ENCODE peak calls at places on chromosomes 4 and X, in ten cellular contexts. K is transverse colon, Z is HCT116, E is ovary, J is right lobe of liver, X is uterus, G is breast epithelium, R is HepG2, B is Peyer's patch, F is tibial nerve. P is an unnamed sample.
A peak's percentile ranks its signal among the peaks of the same experiment; 100 is the strongest.

GRCh38 chrX:42385730-42386129 is 392.2 kb downstream of the PPP1R2C start:
- DNase-seq in K (no peak), Z (no peak), E (no peak), J (no peak), X (no peak), G (no peak), R (no peak), B (no peak), F (no peak), P (no peak)

GRCh38 chr4:7191546-7192251 is 639 bp upstream of the SORCS2 start:
- DNase-seq in K (no peak), Z (no peak), E (peak; percentile 37), J (no peak), X (no peak), G (no peak), R (no peak), B (no peak), F (peak; percentile 12), P (no peak)

GRCh38 chr4:74308215-74308614 is at the start of gene EPGN:
- DNase-seq in K (no peak), Z (no peak), E (no peak), J (no peak), X (no peak), G (no peak), R (no peak), B (no peak), F (no peak), P (no peak)

GRCh38 chr4:10079951-10080873 is 36.4 kb downstream of the WDR1 start:
- DNase-seq in K (no peak), Z (no peak), E (peak; percentile 16), J (no peak), X (peak; percentile 15), G (no peak), R (no peak), B (no peak), F (no peak), P (no peak)

GRCh38 chrX:30275498-30275897 is 28.6 kb downstream of the MAGEB1 start:
- DNase-seq in K (no peak), Z (peak; percentile 15), E (no peak), J (no peak), X (no peak), G (no peak), R (no peak), B (no peak), F (no peak), P (no peak)

GRCh38 chr4:3041192-3042142 is 32.9 kb downstream of the HTT-AS start:
- DNase-seq in K (peak; percentile 58), Z (no peak), E (peak; percentile 50), J (peak; percentile 77), X (peak; percentile 28), G (no peak), R (peak; percentile 55), B (peak; percentile 83), F (peak; percentile 42), P (peak; percentile 48)

GRCh38 chr4:67770422-67770821 is 16.2 kb upstream of the GNRHR start:
- DNase-seq in K (no peak), Z (no peak), E (no peak), J (no peak), X (no peak), G (no peak), R (no peak), B (no peak), F (no peak), P (no peak)

GRCh38 chr4:8439914-8440490 is 521 bp downstream of the ACOX3 start:
- DNase-seq in K (peak; percentile 26), Z (no peak), E (no peak), J (no peak), X (peak; percentile 24), G (peak; percentile 30), R (peak; percentile 41), B (no peak), F (no peak), P (no peak)

GRCh38 chr4:147831452-147832192 is 99.7 kb downstream of the ARHGAP10 start:
- DNase-seq in K (peak; percentile 11), Z (peak; percentile 87), E (no peak), J (no peak), X (peak; percentile 56), G (peak; percentile 43), R (no peak), B (no peak), F (no peak), P (peak; percentile 54)

GRCh38 chr4:108560624-108561023 is 59.8 kb upstream of the RPL34 start:
- DNase-seq in K (no peak), Z (no peak), E (no peak), J (no peak), X (peak; percentile 47), G (no peak), R (no peak), B (no peak), F (no peak), P (no peak)

GRCh38 chr4:38075370-38076152 is 115.4 kb downstream of the PTTG2 start:
- DNase-seq in K (peak; percentile 42), Z (no peak), E (no peak), J (no peak), X (no peak), G (no peak), R (peak; percentile 89), B (no peak), F (no peak), P (no peak)

GRCh38 chr4:123449780-123450179 is 53.2 kb downstream of the SPRY1 start:
- DNase-seq in K (no peak), Z (no peak), E (no peak), J (no peak), X (no peak), G (no peak), R (peak; percentile 46), B (no peak), F (no peak), P (no peak)
- H3K36me3 ChIP-seq in K (no peaks in the 10 kb centered on the region), Z (no peaks in the 10 kb centered on the region), E (no peaks in the 10 kb centered on the region), J (no peaks in the 10 kb centered on the region), X (no peaks in the 10 kb centered on the region), G (no peaks in the 10 kb centered on the region), R (no peaks in the 10 kb centered on the region), B (no peaks in the 10 kb centered on the region), F (no peaks in the 10 kb centered on the region), P (no peaks in the 10 kb centered on the region)

GRCh38 chr4:158169931-158170690 is 2.7 kb downstream of the GASK1B start:
- DNase-seq in K (no peak), Z (no peak), E (no peak), J (no peak), X (no peak), G (no peak), R (peak; percentile 4), B (no peak), F (no peak), P (no peak)
- H3K4me3 ChIP-seq in K (peak overlapping the region; percentile 37), Z (no peak overlapping the region), E (peak overlapping the region; percentile 61), J (peak overlapping the region; percentile 26), X (peak overlapping the region; percentile 47), G (peak overlapping the region; percentile 81), R (peak overlapping the region; percentile 73), B (peak overlapping the region; percentile 31), F (peak overlapping the region; percentile 52), P (peak overlapping the region; percentile 66)

DNA sequence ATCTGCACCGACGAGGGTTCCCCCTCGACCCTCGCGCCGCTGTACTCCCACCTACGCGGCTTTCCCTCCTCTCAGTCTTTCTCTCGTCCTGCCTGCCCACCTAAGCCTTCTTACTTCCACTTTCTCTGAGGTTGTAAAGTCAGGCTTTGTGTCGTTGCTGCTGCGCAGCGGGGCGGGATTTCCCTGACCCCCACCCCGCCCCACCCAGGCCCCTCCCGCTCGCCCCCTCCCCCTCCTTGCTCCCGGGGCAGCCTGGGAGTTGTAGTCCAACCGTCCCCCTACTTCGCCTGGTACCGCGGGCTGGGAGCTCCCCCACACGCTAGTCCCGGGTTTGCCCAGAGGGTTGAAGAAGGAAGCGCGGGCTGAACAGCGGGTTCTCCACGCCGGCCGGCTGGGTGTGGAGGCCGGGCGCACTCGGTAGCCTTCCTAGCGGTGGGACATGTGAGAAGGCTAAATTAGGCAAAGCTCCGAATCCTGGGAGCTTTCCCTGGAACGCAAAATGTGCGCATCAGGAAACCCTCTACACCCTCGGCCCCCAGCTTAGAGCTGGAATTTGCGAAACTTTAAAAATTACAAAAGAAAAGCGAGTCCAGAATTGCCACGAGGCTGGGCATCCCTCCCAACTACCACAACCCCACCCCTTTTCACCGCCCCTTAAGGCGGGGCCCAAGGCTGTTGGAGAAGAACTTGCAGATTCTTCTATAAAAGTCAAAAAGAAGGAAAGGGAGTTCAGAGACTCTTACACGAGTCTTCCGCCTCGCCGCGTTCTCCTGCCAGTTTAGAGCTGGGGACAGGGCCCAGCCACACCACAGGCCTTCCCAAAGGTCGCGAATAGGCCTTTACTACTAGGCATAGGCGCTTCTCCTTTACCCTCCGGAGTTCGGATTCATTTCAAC is at the start of gene ATP11C:
- DNase-seq in K (peak; percentile 88), Z (peak; percentile 47), E (peak; percentile 85), J (peak; percentile 84), X (peak; percentile 85), G (peak; percentile 76), R (peak; percentile 70), B (peak; percentile 86), F (peak; percentile 65), P (peak; percentile 85)
- TF ChIP-seq POLR2A in K (peak; percentile 85), Z (peak; percentile 31), E (peak; percentile 39), J (peak; percentile 65), X (peak; percentile 58), G (no peak), R (peak; percentile 75), B (peak; percentile 79), F (peak; percentile 16), P (no peak)

DNA sequence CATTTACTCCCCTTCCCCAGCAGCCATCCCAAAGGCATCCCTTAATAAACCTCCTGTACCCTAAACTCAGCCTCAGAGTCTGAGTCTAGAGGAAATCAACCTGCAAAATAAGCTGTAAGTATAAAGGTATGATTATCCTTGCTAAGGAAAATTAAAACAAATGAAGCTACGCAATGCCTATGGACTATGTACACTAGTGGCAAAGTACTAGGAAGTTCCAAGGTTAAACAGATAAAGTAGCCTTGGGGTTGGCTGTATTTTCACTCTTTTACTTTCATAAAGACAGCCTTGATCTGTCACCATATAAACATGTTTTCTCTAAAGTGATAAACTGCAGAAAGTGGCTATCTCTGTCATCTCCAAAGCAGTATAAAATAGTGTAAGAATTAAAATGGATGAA is 35.9 kb downstream of the MAP3K15 start:
- DNase-seq in K (no peak), Z (no peak), E (no peak), J (no peak), X (no peak), G (no peak), R (peak; percentile 3), B (no peak), F (no peak), P (no peak)
- H3K36me3 ChIP-seq in K (no peaks in the 10 kb centered on the region), Z (no peaks in the 10 kb centered on the region), E (no peaks in the 10 kb centered on the region), J (no peaks in the 10 kb centered on the region), X (no peaks in the 10 kb centered on the region), G (no peaks in the 10 kb centered on the region), R (no peaks in the 10 kb centered on the region), B (no peaks in the 10 kb centered on the region), F (no peaks in the 10 kb centered on the region), P (no peaks in the 10 kb centered on the region)

DNA sequence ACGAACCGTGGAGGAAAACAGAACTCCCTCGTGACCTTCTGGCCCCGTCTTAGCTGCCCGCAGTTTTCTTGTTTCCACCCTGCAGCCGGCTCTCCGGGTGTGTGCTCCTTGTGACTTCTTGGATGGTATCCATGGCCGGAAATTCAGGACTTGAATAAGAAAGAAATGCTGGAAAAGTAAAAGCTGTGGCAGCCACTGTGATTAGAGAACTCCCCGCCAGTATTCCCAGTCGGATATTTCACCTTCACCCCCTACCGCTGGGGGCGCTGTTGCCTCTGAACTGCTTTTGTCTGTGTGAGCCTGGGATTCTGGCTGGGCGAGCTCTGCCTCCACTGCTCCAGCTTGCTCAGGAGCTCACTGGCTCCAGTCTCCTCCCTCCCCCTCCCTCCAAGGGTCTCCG is 41.5 kb upstream of the CYP4V2 start:
- DNase-seq in K (peak; percentile 45), Z (no peak), E (peak; percentile 68), J (no peak), X (peak; percentile 74), G (no peak), R (peak; percentile 39), B (no peak), F (peak; percentile 28), P (peak; percentile 81)
- H3K4me3 ChIP-seq in K (no peak overlapping the region), Z (no peak overlapping the region), E (no peak overlapping the region), J (no peak overlapping the region), X (no peak overlapping the region), G (peak overlapping the region; percentile 43), R (no peak overlapping the region), B (no peak overlapping the region), F (no peak overlapping the region), P (peak overlapping the region; percentile 17)